ENCODE peak calls at places on chromosomes 2 and 18, in ten cellular contexts. One of them, this sample, is unnamed.

GRCh38 chr18:13294309-13294708 is 75.7 kb downstream of the LDLRAD4 start:
- DNase-seq in MCF 10A: no peak
- DNase-seq in tibial nerve: no peak
- DNase-seq in activated T-helper 1 cell treated with anti-CD3 and anti-CD28 coated beads, Interleukin-12 subunit alpha, Interleukin-12 subunit beta, Interleukin-2, Interleukin-4 antibody, amounts not matched to agents 30 ng/mL and 10 ng/mL and 1 ng/mL, durations not matched to agents 14 hours and 24 hours and 36 hours: no peak
- DNase-seq in H7: no peak
- DNase-seq in fibroblast of gingiva: no peak
- DNase-seq in activated CD8-positive, alpha-beta memory T cell treated with anti-CD3 and anti-CD28 coated beads, Interleukin-2, amount 50 U/mL, for 48 hours: no peak
- DNase-seq in cardiac muscle cell: no peak
- DNase-seq in DMS 273 treated with DMSO at 0.1 percent for 48 hours: no peak
- DNase-seq in GM23338: no peak
- DNase-seq in this sample: no peak

GRCh38 chr2:68018727-68019126 is 44.1 kb downstream of the C1D start:
- DNase-seq in activated CD8-positive, alpha-beta memory T cell treated with anti-CD3 and anti-CD28 coated beads, Interleukin-2, amount 50 U/mL, for 48 hours: no peak
- DNase-seq in GM23338: no peak
- DNase-seq in cardiac muscle cell: no peak
- DNase-seq in activated T-helper 1 cell treated with anti-CD3 and anti-CD28 coated beads, Interleukin-12 subunit alpha, Interleukin-12 subunit beta, Interleukin-2, Interleukin-4 antibody, amounts not matched to agents 30 ng/mL and 10 ng/mL and 1 ng/mL, durations not matched to agents 14 hours and 24 hours and 36 hours: no peak
- DNase-seq in tibial nerve: no peak
- DNase-seq in fibroblast of gingiva: no peak
- DNase-seq in H7: no peak
- DNase-seq in MCF 10A: no peak
- DNase-seq in DMS 273 treated with DMSO at 0.1 percent for 48 hours: no peak
- DNase-seq in this sample: no peak

GRCh38 chr2:96103906-96104861 is 12.2 kb downstream of the ADRA2B start:
- DNase-seq in MCF 10A: no peak
- DNase-seq in DMS 273 treated with DMSO at 0.1 percent for 48 hours: no peak
- DNase-seq in H7: peak
- DNase-seq in fibroblast of gingiva: no peak
- DNase-seq in GM23338: no peak
- DNase-seq in activated CD8-positive, alpha-beta memory T cell treated with anti-CD3 and anti-CD28 coated beads, Interleukin-2, amount 50 U/mL, for 48 hours: no peak
- DNase-seq in cardiac muscle cell: peak
- DNase-seq in tibial nerve: peak
- DNase-seq in activated T-helper 1 cell treated with anti-CD3 and anti-CD28 coated beads, Interleukin-12 subunit alpha, Interleukin-12 subunit beta, Interleukin-2, Interleukin-4 antibody, amounts not matched to agents 30 ng/mL and 10 ng/mL and 1 ng/mL, durations not matched to agents 14 hours and 24 hours and 36 hours: no peak
- DNase-seq in this sample: peak

GRCh38 chr2:152730591-152731333 is 12.3 kb downstream of the ARL6IP6 start:
- DNase-seq in H7: no peak
- DNase-seq in tibial nerve: no peak
- DNase-seq in DMS 273 treated with DMSO at 0.1 percent for 48 hours: no peak
- DNase-seq in GM23338: no peak
- DNase-seq in activated T-helper 1 cell treated with anti-CD3 and anti-CD28 coated beads, Interleukin-12 subunit alpha, Interleukin-12 subunit beta, Interleukin-2, Interleukin-4 antibody, amounts not matched to agents 30 ng/mL and 10 ng/mL and 1 ng/mL, durations not matched to agents 14 hours and 24 hours and 36 hours: peak
- DNase-seq in MCF 10A: peak
- DNase-seq in fibroblast of gingiva: peak
- DNase-seq in cardiac muscle cell: no peak
- DNase-seq in activated CD8-positive, alpha-beta memory T cell treated with anti-CD3 and anti-CD28 coated beads, Interleukin-2, amount 50 U/mL, for 48 hours: no peak
- DNase-seq in this sample: no peak

GRCh38 chr2:172844021-172844420 is 108.4 kb downstream of the RAPGEF4 start:
- DNase-seq in MCF 10A: no peak
- DNase-seq in DMS 273 treated with DMSO at 0.1 percent for 48 hours: no peak
- DNase-seq in activated T-helper 1 cell treated with anti-CD3 and anti-CD28 coated beads, Interleukin-12 subunit alpha, Interleukin-12 subunit beta, Interleukin-2, Interleukin-4 antibody, amounts not matched to agents 30 ng/mL and 10 ng/mL and 1 ng/mL, durations not matched to agents 14 hours and 24 hours and 36 hours: no peak
- DNase-seq in activated CD8-positive, alpha-beta memory T cell treated with anti-CD3 and anti-CD28 coated beads, Interleukin-2, amount 50 U/mL, for 48 hours: no peak
- DNase-seq in GM23338: no peak
- DNase-seq in cardiac muscle cell: no peak
- DNase-seq in H7: no peak
- DNase-seq in fibroblast of gingiva: no peak
- DNase-seq in tibial nerve: no peak
- DNase-seq in this sample: no peak

GRCh38 chr2:45984366-45984765 is 312.8 kb upstream of the EPAS1 start:
- DNase-seq in activated CD8-positive, alpha-beta memory T cell treated with anti-CD3 and anti-CD28 coated beads, Interleukin-2, amount 50 U/mL, for 48 hours: no peak
- DNase-seq in GM23338: no peak
- DNase-seq in H7: no peak
- DNase-seq in tibial nerve: no peak
- DNase-seq in activated T-helper 1 cell treated with anti-CD3 and anti-CD28 coated beads, Interleukin-12 subunit alpha, Interleukin-12 subunit beta, Interleukin-2, Interleukin-4 antibody, amounts not matched to agents 30 ng/mL and 10 ng/mL and 1 ng/mL, durations not matched to agents 14 hours and 24 hours and 36 hours: no peak
- DNase-seq in MCF 10A: no peak
- DNase-seq in fibroblast of gingiva: no peak
- DNase-seq in cardiac muscle cell: no peak
- DNase-seq in DMS 273 treated with DMSO at 0.1 percent for 48 hours: no peak
- DNase-seq in this sample: peak

GRCh38 chr18:43812627-43813026 is 535.3 kb upstream of the SYT4 start:
- DNase-seq in DMS 273 treated with DMSO at 0.1 percent for 48 hours: no peak
- DNase-seq in tibial nerve: no peak
- DNase-seq in activated CD8-positive, alpha-beta memory T cell treated with anti-CD3 and anti-CD28 coated beads, Interleukin-2, amount 50 U/mL, for 48 hours: no peak
- DNase-seq in activated T-helper 1 cell treated with anti-CD3 and anti-CD28 coated beads, Interleukin-12 subunit alpha, Interleukin-12 subunit beta, Interleukin-2, Interleukin-4 antibody, amounts not matched to agents 30 ng/mL and 10 ng/mL and 1 ng/mL, durations not matched to agents 14 hours and 24 hours and 36 hours: no peak
- DNase-seq in H7: no peak
- DNase-seq in cardiac muscle cell: no peak
- DNase-seq in MCF 10A: no peak
- DNase-seq in GM23338: no peak
- DNase-seq in fibroblast of gingiva: no peak
- DNase-seq in this sample: no peak

GRCh38 chr18:1020731-1021344 is 116.2 kb downstream of the ADCYAP1 start:
- DNase-seq in H7: no peak
- DNase-seq in MCF 10A: no peak
- DNase-seq in fibroblast of gingiva: no peak
- DNase-seq in DMS 273 treated with DMSO at 0.1 percent for 48 hours: no peak
- DNase-seq in cardiac muscle cell: no peak
- DNase-seq in activated T-helper 1 cell treated with anti-CD3 and anti-CD28 coated beads, Interleukin-12 subunit alpha, Interleukin-12 subunit beta, Interleukin-2, Interleukin-4 antibody, amounts not matched to agents 30 ng/mL and 10 ng/mL and 1 ng/mL, durations not matched to agents 14 hours and 24 hours and 36 hours: no peak
- DNase-seq in GM23338: no peak
- DNase-seq in activated CD8-positive, alpha-beta memory T cell treated with anti-CD3 and anti-CD28 coated beads, Interleukin-2, amount 50 U/mL, for 48 hours: no peak
- DNase-seq in tibial nerve: no peak
- DNase-seq in this sample: no peak

GRCh38 chr2:10844083-10844482 is 31.5 kb upstream of the PDIA6 start:
- DNase-seq in cardiac muscle cell: peak
- DNase-seq in activated CD8-positive, alpha-beta memory T cell treated with anti-CD3 and anti-CD28 coated beads, Interleukin-2, amount 50 U/mL, for 48 hours: no peak
- DNase-seq in H7: peak
- DNase-seq in fibroblast of gingiva: peak
- DNase-seq in GM23338: peak
- DNase-seq in DMS 273 treated with DMSO at 0.1 percent for 48 hours: no peak
- DNase-seq in MCF 10A: peak
- DNase-seq in tibial nerve: no peak
- DNase-seq in activated T-helper 1 cell treated with anti-CD3 and anti-CD28 coated beads, Interleukin-12 subunit alpha, Interleukin-12 subunit beta, Interleukin-2, Interleukin-4 antibody, amounts not matched to agents 30 ng/mL and 10 ng/mL and 1 ng/mL, durations not matched to agents 14 hours and 24 hours and 36 hours: no peak
- DNase-seq in this sample: no peak

GRCh38 chr2:209687261-209687660 is 84.4 kb upstream of the UNC80 start:
- DNase-seq in MCF 10A: peak
- DNase-seq in H7: no peak
- DNase-seq in GM23338: no peak
- DNase-seq in cardiac muscle cell: no peak
- DNase-seq in tibial nerve: no peak
- DNase-seq in fibroblast of gingiva: peak
- DNase-seq in activated CD8-positive, alpha-beta memory T cell treated with anti-CD3 and anti-CD28 coated beads, Interleukin-2, amount 50 U/mL, for 48 hours: no peak
- DNase-seq in DMS 273 treated with DMSO at 0.1 percent for 48 hours: no peak
- DNase-seq in activated T-helper 1 cell treated with anti-CD3 and anti-CD28 coated beads, Interleukin-12 subunit alpha, Interleukin-12 subunit beta, Interleukin-2, Interleukin-4 antibody, amounts not matched to agents 30 ng/mL and 10 ng/mL and 1 ng/mL, durations not matched to agents 14 hours and 24 hours and 36 hours: no peak
- DNase-seq in this sample: no peak

GRCh38 chr18:62935994-62936393 is 220.7 kb downstream of the PHLPP1 start:
- DNase-seq in GM23338: peak
- DNase-seq in fibroblast of gingiva: no peak
- DNase-seq in activated T-helper 1 cell treated with anti-CD3 and anti-CD28 coated beads, Interleukin-12 subunit alpha, Interleukin-12 subunit beta, Interleukin-2, Interleukin-4 antibody, amounts not matched to agents 30 ng/mL and 10 ng/mL and 1 ng/mL, durations not matched to agents 14 hours and 24 hours and 36 hours: no peak
- DNase-seq in tibial nerve: no peak
- DNase-seq in DMS 273 treated with DMSO at 0.1 percent for 48 hours: no peak
- DNase-seq in H7: no peak
- DNase-seq in activated CD8-positive, alpha-beta memory T cell treated with anti-CD3 and anti-CD28 coated beads, Interleukin-2, amount 50 U/mL, for 48 hours: no peak
- DNase-seq in cardiac muscle cell: no peak
- DNase-seq in MCF 10A: no peak
- DNase-seq in this sample: no peak

GRCh38 chr2:182628901-182629300 is 87.2 kb upstream of the DNAJC10 start:
- DNase-seq in cardiac muscle cell: no peak
- DNase-seq in fibroblast of gingiva: no peak
- DNase-seq in DMS 273 treated with DMSO at 0.1 percent for 48 hours: peak
- DNase-seq in activated CD8-positive, alpha-beta memory T cell treated with anti-CD3 and anti-CD28 coated beads, Interleukin-2, amount 50 U/mL, for 48 hours: no peak
- DNase-seq in MCF 10A: no peak
- DNase-seq in activated T-helper 1 cell treated with anti-CD3 and anti-CD28 coated beads, Interleukin-12 subunit alpha, Interleukin-12 subunit beta, Interleukin-2, Interleukin-4 antibody, amounts not matched to agents 30 ng/mL and 10 ng/mL and 1 ng/mL, durations not matched to agents 14 hours and 24 hours and 36 hours: no peak
- DNase-seq in GM23338: no peak
- DNase-seq in H7: no peak
- DNase-seq in tibial nerve: no peak
- DNase-seq in this sample: no peak

GRCh38 chr2:1010373-1011017 is 59.8 kb downstream of the SNTG2 start:
- DNase-seq in fibroblast of gingiva: no peak
- DNase-seq in tibial nerve: no peak
- DNase-seq in activated CD8-positive, alpha-beta memory T cell treated with anti-CD3 and anti-CD28 coated beads, Interleukin-2, amount 50 U/mL, for 48 hours: no peak
- DNase-seq in cardiac muscle cell: peak
- DNase-seq in MCF 10A: no peak
- DNase-seq in GM23338: no peak
- DNase-seq in DMS 273 treated with DMSO at 0.1 percent for 48 hours: no peak
- DNase-seq in activated T-helper 1 cell treated with anti-CD3 and anti-CD28 coated beads, Interleukin-12 subunit alpha, Interleukin-12 subunit beta, Interleukin-2, Interleukin-4 antibody, amounts not matched to agents 30 ng/mL and 10 ng/mL and 1 ng/mL, durations not matched to agents 14 hours and 24 hours and 36 hours: no peak
- DNase-seq in H7: no peak
- DNase-seq in this sample: no peak

GRCh38 chr2:45814951-45815621 is 163.6 kb downstream of the PRKCE start:
- DNase-seq in GM23338: no peak
- DNase-seq in activated CD8-positive, alpha-beta memory T cell treated with anti-CD3 and anti-CD28 coated beads, Interleukin-2, amount 50 U/mL, for 48 hours: no peak
- DNase-seq in MCF 10A: no peak
- DNase-seq in cardiac muscle cell: no peak
- DNase-seq in H7: no peak
- DNase-seq in DMS 273 treated with DMSO at 0.1 percent for 48 hours: no peak
- DNase-seq in fibroblast of gingiva: no peak
- DNase-seq in tibial nerve: no peak
- DNase-seq in activated T-helper 1 cell treated with anti-CD3 and anti-CD28 coated beads, Interleukin-12 subunit alpha, Interleukin-12 subunit beta, Interleukin-2, Interleukin-4 antibody, amounts not matched to agents 30 ng/mL and 10 ng/mL and 1 ng/mL, durations not matched to agents 14 hours and 24 hours and 36 hours: no peak
- DNase-seq in this sample: no peak

GRCh38 chr2:238635637-238636036 is 208.9 kb downstream of the ASB1 start:
- DNase-seq in tibial nerve: no peak
- DNase-seq in GM23338: no peak
- DNase-seq in fibroblast of gingiva: peak
- DNase-seq in MCF 10A: no peak
- DNase-seq in activated CD8-positive, alpha-beta memory T cell treated with anti-CD3 and anti-CD28 coated beads, Interleukin-2, amount 50 U/mL, for 48 hours: no peak
- DNase-seq in activated T-helper 1 cell treated with anti-CD3 and anti-CD28 coated beads, Interleukin-12 subunit alpha, Interleukin-12 subunit beta, Interleukin-2, Interleukin-4 antibody, amounts not matched to agents 30 ng/mL and 10 ng/mL and 1 ng/mL, durations not matched to agents 14 hours and 24 hours and 36 hours: no peak
- DNase-seq in H7: no peak
- DNase-seq in DMS 273 treated with DMSO at 0.1 percent for 48 hours: no peak
- DNase-seq in cardiac muscle cell: no peak
- DNase-seq in this sample: peak

GRCh38 chr18:38796762-38797161 is 1231.2 kb upstream of the CELF4 start:
- DNase-seq in tibial nerve: no peak
- DNase-seq in GM23338: no peak
- DNase-seq in fibroblast of gingiva: no peak
- DNase-seq in DMS 273 treated with DMSO at 0.1 percent for 48 hours: no peak
- DNase-seq in activated CD8-positive, alpha-beta memory T cell treated with anti-CD3 and anti-CD28 coated beads, Interleukin-2, amount 50 U/mL, for 48 hours: no peak
- DNase-seq in H7: no peak
- DNase-seq in MCF 10A: no peak
- DNase-seq in activated T-helper 1 cell treated with anti-CD3 and anti-CD28 coated beads, Interleukin-12 subunit alpha, Interleukin-12 subunit beta, Interleukin-2, Interleukin-4 antibody, amounts not matched to agents 30 ng/mL and 10 ng/mL and 1 ng/mL, durations not matched to agents 14 hours and 24 hours and 36 hours: no peak
- DNase-seq in cardiac muscle cell: no peak
- DNase-seq in this sample: no peak

GRCh38 chr2:55408946-55409868 is 10.4 kb downstream of the CCDC88A start:
- DNase-seq in activated T-helper 1 cell treated with anti-CD3 and anti-CD28 coated beads, Interleukin-12 subunit alpha, Interleukin-12 subunit beta, Interleukin-2, Interleukin-4 antibody, amounts not matched to agents 30 ng/mL and 10 ng/mL and 1 ng/mL, durations not matched to agents 14 hours and 24 hours and 36 hours: no peak
- DNase-seq in MCF 10A: no peak
- DNase-seq in cardiac muscle cell: no peak
- DNase-seq in H7: no peak
- DNase-seq in tibial nerve: no peak
- DNase-seq in GM23338: peak
- DNase-seq in activated CD8-positive, alpha-beta memory T cell treated with anti-CD3 and anti-CD28 coated beads, Interleukin-2, amount 50 U/mL, for 48 hours: no peak
- DNase-seq in fibroblast of gingiva: no peak
- DNase-seq in DMS 273 treated with DMSO at 0.1 percent for 48 hours: no peak
- DNase-seq in this sample: no peak

GRCh38 chr2:215338883-215339679 is 27.2 kb downstream of the ATIC start:
- DNase-seq in MCF 10A: no peak
- DNase-seq in activated CD8-positive, alpha-beta memory T cell treated with anti-CD3 and anti-CD28 coated beads, Interleukin-2, amount 50 U/mL, for 48 hours: no peak
- DNase-seq in GM23338: no peak
- DNase-seq in DMS 273 treated with DMSO at 0.1 percent for 48 hours: no peak
- DNase-seq in fibroblast of gingiva: no peak
- DNase-seq in H7: no peak
- DNase-seq in cardiac muscle cell: no peak
- DNase-seq in tibial nerve: no peak
- DNase-seq in activated T-helper 1 cell treated with anti-CD3 and anti-CD28 coated beads, Interleukin-12 subunit alpha, Interleukin-12 subunit beta, Interleukin-2, Interleukin-4 antibody, amounts not matched to agents 30 ng/mL and 10 ng/mL and 1 ng/mL, durations not matched to agents 14 hours and 24 hours and 36 hours: no peak
- DNase-seq in this sample: no peak

GRCh38 chr2:11417946-11418585 is 47.9 kb downstream of the E2F6 start:
- DNase-seq in fibroblast of gingiva: no peak
- DNase-seq in tibial nerve: no peak
- DNase-seq in DMS 273 treated with DMSO at 0.1 percent for 48 hours: no peak
- DNase-seq in activated T-helper 1 cell treated with anti-CD3 and anti-CD28 coated beads, Interleukin-12 subunit alpha, Interleukin-12 subunit beta, Interleukin-2, Interleukin-4 antibody, amounts not matched to agents 30 ng/mL and 10 ng/mL and 1 ng/mL, durations not matched to agents 14 hours and 24 hours and 36 hours: no peak
- DNase-seq in cardiac muscle cell: no peak
- DNase-seq in H7: peak
- DNase-seq in GM23338: peak
- DNase-seq in activated CD8-positive, alpha-beta memory T cell treated with anti-CD3 and anti-CD28 coated beads, Interleukin-2, amount 50 U/mL, for 48 hours: no peak
- DNase-seq in MCF 10A: peak
- DNase-seq in this sample: no peak

GRCh38 chr18:24631238-24632025 is 171.0 kb downstream of the HRH4 start:
- DNase-seq in activated T-helper 1 cell treated with anti-CD3 and anti-CD28 coated beads, Interleukin-12 subunit alpha, Interleukin-12 subunit beta, Interleukin-2, Interleukin-4 antibody, amounts not matched to agents 30 ng/mL and 10 ng/mL and 1 ng/mL, durations not matched to agents 14 hours and 24 hours and 36 hours: no peak
- DNase-seq in GM23338: peak
- DNase-seq in cardiac muscle cell: no peak
- DNase-seq in tibial nerve: no peak
- DNase-seq in H7: peak
- DNase-seq in MCF 10A: no peak
- DNase-seq in activated CD8-positive, alpha-beta memory T cell treated with anti-CD3 and anti-CD28 coated beads, Interleukin-2, amount 50 U/mL, for 48 hours: no peak
- DNase-seq in DMS 273 treated with DMSO at 0.1 percent for 48 hours: peak
- DNase-seq in fibroblast of gingiva: no peak
- DNase-seq in this sample: no peak

GRCh38 chr18:8863427-8863826 is 158.1 kb downstream of the MTCL1 start:
- DNase-seq in GM23338: no peak
- DNase-seq in activated CD8-positive, alpha-beta memory T cell treated with anti-CD3 and anti-CD28 coated beads, Interleukin-2, amount 50 U/mL, for 48 hours: no peak
- DNase-seq in MCF 10A: no peak
- DNase-seq in DMS 273 treated with DMSO at 0.1 percent for 48 hours: no peak
- DNase-seq in cardiac muscle cell: no peak
- DNase-seq in activated T-helper 1 cell treated with anti-CD3 and anti-CD28 coated beads, Interleukin-12 subunit alpha, Interleukin-12 subunit beta, Interleukin-2, Interleukin-4 antibody, amounts not matched to agents 30 ng/mL and 10 ng/mL and 1 ng/mL, durations not matched to agents 14 hours and 24 hours and 36 hours: no peak
- DNase-seq in H7: no peak
- DNase-seq in fibroblast of gingiva: no peak
- DNase-seq in tibial nerve: no peak
- DNase-seq in this sample: no peak

GRCh38 chr2:26845021-26845420 is 2.9 kb upstream of the DPYSL5 start:
- DNase-seq in H7: no peak
- DNase-seq in cardiac muscle cell: no peak
- DNase-seq in activated CD8-positive, alpha-beta memory T cell treated with anti-CD3 and anti-CD28 coated beads, Interleukin-2, amount 50 U/mL, for 48 hours: no peak
- DNase-seq in MCF 10A: no peak
- DNase-seq in tibial nerve: no peak
- DNase-seq in DMS 273 treated with DMSO at 0.1 percent for 48 hours: no peak
- DNase-seq in fibroblast of gingiva: no peak
- DNase-seq in activated T-helper 1 cell treated with anti-CD3 and anti-CD28 coated beads, Interleukin-12 subunit alpha, Interleukin-12 subunit beta, Interleukin-2, Interleukin-4 antibody, amounts not matched to agents 30 ng/mL and 10 ng/mL and 1 ng/mL, durations not matched to agents 14 hours and 24 hours and 36 hours: no peak
- DNase-seq in GM23338: no peak
- DNase-seq in this sample: no peak

GRCh38 chr2:205290299-205290698 is 392.0 kb upstream of the NRP2 start:
- DNase-seq in MCF 10A: no peak
- DNase-seq in DMS 273 treated with DMSO at 0.1 percent for 48 hours: no peak
- DNase-seq in activated T-helper 1 cell treated with anti-CD3 and anti-CD28 coated beads, Interleukin-12 subunit alpha, Interleukin-12 subunit beta, Interleukin-2, Interleukin-4 antibody, amounts not matched to agents 30 ng/mL and 10 ng/mL and 1 ng/mL, durations not matched to agents 14 hours and 24 hours and 36 hours: no peak
- DNase-seq in tibial nerve: no peak
- DNase-seq in GM23338: peak
- DNase-seq in fibroblast of gingiva: no peak
- DNase-seq in activated CD8-positive, alpha-beta memory T cell treated with anti-CD3 and anti-CD28 coated beads, Interleukin-2, amount 50 U/mL, for 48 hours: no peak
- DNase-seq in H7: no peak
- DNase-seq in cardiac muscle cell: no peak
- DNase-seq in this sample: no peak

GRCh38 chr2:48250943-48251342 is 279.0 kb upstream of the STON1 start:
- DNase-seq in activated CD8-positive, alpha-beta memory T cell treated with anti-CD3 and anti-CD28 coated beads, Interleukin-2, amount 50 U/mL, for 48 hours: no peak
- DNase-seq in fibroblast of gingiva: peak
- DNase-seq in GM23338: no peak
- DNase-seq in tibial nerve: no peak
- DNase-seq in H7: no peak
- DNase-seq in activated T-helper 1 cell treated with anti-CD3 and anti-CD28 coated beads, Interleukin-12 subunit alpha, Interleukin-12 subunit beta, Interleukin-2, Interleukin-4 antibody, amounts not matched to agents 30 ng/mL and 10 ng/mL and 1 ng/mL, durations not matched to agents 14 hours and 24 hours and 36 hours: no peak
- DNase-seq in DMS 273 treated with DMSO at 0.1 percent for 48 hours: no peak
- DNase-seq in cardiac muscle cell: no peak
- DNase-seq in MCF 10A: peak
- DNase-seq in this sample: no peak